ENCODE peak calls at places on chromosomes 16 and 17, in four cellular contexts. N is cardiac muscle cell, A is hepatocyte, Y is mammary epithelial cell. E is an unnamed sample. For H3K9me3, the result is how much of the 10 kb centered on the place peaks cover.

GRCh38 chr16:1337486-1337885 is 4.0 kb downstream of the BAIAP3 start:
- DNase-seq in N (no peak), A (no peak), Y (no peak), E (no peak)

GRCh38 chr17:72404872-72405271 is 284.1 kb downstream of the SOX9 start:
- DNase-seq in N (peak), A (no peak), Y (no peak), E (no peak)

GRCh38 chr16:3431779-3432219 is 11.5 kb downstream of the ZNF597 start:
- DNase-seq in Y (no peak), A (no peak), N (peak), E (no peak)

GRCh38 chr17:64484380-64484779 is 12.5 kb downstream of the POLG2 start:
- DNase-seq in Y (no peak), A (no peak), N (no peak), E (no peak)

GRCh38 chr16:70399951-70400350 is 38.9 kb downstream of the ST3GAL2 start:
- DNase-seq in Y (no peak), A (no peak), N (no peak), E (no peak)

GRCh38 chr16:85402910-85403692 is 210.0 kb upstream of the GSE1 start:
- DNase-seq in Y (no peak), A (no peak), N (peak), E (peak)

GRCh38 chr16:69367980-69368379 is 16.4 kb upstream of the TMED6 start:
- DNase-seq in A (peak), Y (no peak), N (peak), E (no peak)

GRCh38 chr16:80993293-80993691 is 13.4 kb downstream of the CMC2 start:
- DNase-seq in N (peak), Y (peak), A (peak), E (no peak)

GRCh38 chr17:73231363-73231762 is 30.3 kb downstream of the CPSF4L start:
- DNase-seq in N (peak), A (peak), Y (peak), E (no peak)

GRCh38 chr17:37701424-37702020 is 43.3 kb downstream of the HNF1B start:
- DNase-seq in A (no peak), N (peak), Y (no peak), E (peak)

GRCh38 chr17:66443601-66444000 is 141.2 kb downstream of the PRKCA start:
- DNase-seq in N (no peak), A (no peak), Y (peak), E (no peak)

GRCh38 chr17:59641799-59642484 is 22.2 kb downstream of the CLTC start:
- DNase-seq in N (no peak), A (no peak), Y (no peak), E (no peak)

GRCh38 chr17:7183433-7184090 is 4.4 kb upstream of the ASGR1 start:
- DNase-seq in Y (no peak), A (no peak), N (no peak), E (no peak)

GRCh38 chr17:40344321-40345160 is 20.0 kb downstream of the GJD3 start:
- DNase-seq in Y (no peak), N (no peak), A (no peak), E (no peak)

GRCh38 chr16:81611721-81612120 is 167.1 kb downstream of the CMIP start:
- DNase-seq in A (no peak), Y (no peak), N (no peak), E (no peak)

GRCh38 chr17:64058547-64059115 is 38.2 kb upstream of the ICAM2 start:
- DNase-seq in N (peak), A (no peak), Y (no peak), E (no peak)

GRCh38 chr16:7313170-7313569 is 19.5 kb upstream of the RBFOX1 start:
- DNase-seq in A (peak), Y (no peak), N (no peak), E (peak)

GRCh38 chr16:56988948-56989945 is at the start of gene NLRC5:
- DNase-seq in N (peak), Y (peak), A (peak), E (peak)

GRCh38 chr16:715448-716249 is 731 bp downstream of the METRN start:
- DNase-seq in A (peak), Y (no peak), N (no peak), E (no peak)

GRCh38 chr17:78953356-78954350 is 26.1 kb downstream of the LGALS3BP start:
- DNase-seq in Y (no peak), A (peak), N (peak), E (no peak)
- H3K9me3 ChIP-seq in Y (under half), A (under half), N (under half), E (under half)

GRCh38 chr17:9087921-9088320 is 66.6 kb downstream of the NTN1 start:
- DNase-seq in N (no peak), A (no peak), Y (no peak), E (no peak)

GRCh38 chr17:9086577-9086976 is 65.3 kb downstream of the NTN1 start:
- DNase-seq in N (no peak), Y (no peak), A (no peak), E (no peak)

GRCh38 chr17:9095390-9095789 is 74.1 kb downstream of the NTN1 start:
- DNase-seq in A (no peak), Y (no peak), N (no peak), E (no peak)

DNA sequence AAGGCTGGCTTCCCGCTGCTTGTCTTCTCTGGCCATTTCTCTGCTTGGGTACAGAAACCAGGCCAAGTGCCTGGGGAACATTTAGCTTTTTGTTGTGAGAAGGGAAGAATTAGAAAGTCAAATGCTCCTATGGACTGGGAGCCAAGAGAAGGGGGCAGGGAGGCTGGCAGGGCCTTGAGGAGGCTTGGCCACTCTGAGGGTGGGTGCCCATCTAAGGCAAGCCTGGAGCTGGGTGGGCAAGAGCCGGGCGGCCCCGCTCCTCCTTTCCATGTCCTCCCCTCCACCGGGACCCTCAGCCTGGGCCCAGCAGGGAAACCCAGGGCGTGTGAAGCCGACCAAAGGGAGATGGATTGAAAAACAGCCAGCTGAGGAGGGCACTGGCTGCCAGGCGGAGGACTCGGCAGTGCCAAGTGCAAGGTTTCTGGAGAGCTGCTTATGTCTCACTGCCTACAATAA is 69.4 kb downstream of the NTN1 start:
- DNase-seq in A (no peak), N (no peak), Y (no peak), E (no peak)
- H3K9me3 ChIP-seq in A (under half), N (under half), Y (under half), E (under half)

DNA sequence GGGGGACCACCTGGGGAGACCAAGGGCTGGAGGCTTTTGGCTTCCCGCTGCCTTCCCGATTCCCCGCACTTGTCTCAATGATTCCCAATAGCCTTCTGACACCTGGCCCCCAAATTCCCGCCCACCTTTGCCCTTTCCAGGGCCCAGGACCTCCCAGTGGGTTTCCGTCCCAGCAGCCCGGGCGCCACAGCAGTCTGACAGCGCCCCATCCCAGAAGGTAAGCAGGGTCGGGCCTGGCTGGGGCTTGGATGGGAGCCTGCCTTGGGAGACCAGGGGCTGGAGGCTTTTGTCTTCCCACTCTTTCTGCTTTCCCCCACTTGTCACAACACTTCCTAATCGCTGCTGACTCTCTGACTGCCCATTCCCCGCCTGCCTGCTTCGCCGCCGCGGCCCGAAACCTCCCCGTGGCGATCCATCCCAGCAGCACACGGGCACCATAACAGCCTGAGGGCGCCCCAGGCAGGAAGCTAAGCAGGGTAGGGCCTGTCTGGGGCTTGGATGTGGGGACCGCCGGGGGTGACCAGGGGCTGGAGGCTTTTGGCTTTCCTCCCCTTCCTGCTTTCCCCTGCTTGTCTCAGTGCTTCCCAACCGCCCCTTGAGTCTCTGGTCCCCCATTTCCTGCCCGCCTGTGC is 2289.3 kb downstream of the TP53TG3F start:
- DNase-seq in N (no peak), Y (no peak), A (no peak), E (no peak)
- H3K9me3 ChIP-seq in N (under half), Y (under half), A (under half), E (under half)

GRCh38 chr16:62829615-62830014 is 793.4 kb upstream of the CDH8 start:
- DNase-seq in Y (no peak), N (no peak), A (no peak), E (no peak)
- H3K9me3 ChIP-seq in Y (under half), N (under half), A (under half), E (under half)

GRCh38 chr17:79057727-79058400 is 16.8 kb upstream of the ENGASE start:
- DNase-seq in N (no peak), Y (no peak), A (no peak), E (no peak)
- H3K9me3 ChIP-seq in N (under half), Y (under half), A (under half), E (under half)

GRCh38 chr17:21528031-21528684 is 152.0 kb downstream of the KCNJ12 start:
- DNase-seq in A (no peak), Y (no peak), N (no peak), E (no peak)
- H3K9me3 ChIP-seq in A (under half), Y (under half), N (under half), E (under half)

E was measured in tibial nerve.